ENCODE peak calls at places on chromosomes 11 and 22, in four cellular contexts. M is NCI-H1092, U is GM23338, N is GM23248. H is an unnamed sample.

GRCh38 chr22:50508897-50509296 is 873 bp downstream of the NCAPH2 start:
- DNase-seq in U (no peak), M (no peak), N (no peak), H (no peak)

GRCh38 chr22:37229805-37230672 is 14.0 kb downstream of the RAC2 start:
- DNase-seq in M (no peak), N (peak; percentile 90), U (no peak), H (no peak)

GRCh38 chr22:49855491-49855911 is 1.9 kb downstream of the ZBED4 start:
- DNase-seq in N (peak; percentile 36), M (no peak), U (no peak), H (no peak)

GRCh38 chr11:70397336-70397982 is 870 bp upstream of the CTTN start:
- DNase-seq in U (peak; percentile 44), M (peak; percentile 26), N (no peak), H (no peak)

GRCh38 chr22:27632451-27633295 is 168.9 kb downstream of the MN1 start:
- DNase-seq in N (no peak), M (no peak), U (no peak), H (no peak)

GRCh38 chr22:49329636-49330035 is 498.0 kb downstream of the BRD1 start:
- DNase-seq in U (no peak), M (no peak), N (no peak), H (no peak)

GRCh38 chr22:35921777-35922176 is 106.8 kb downstream of the RBFOX2 start:
- DNase-seq in U (peak; percentile 77), N (peak; percentile 95), M (peak; percentile 9), H (peak; percentile 55)

GRCh38 chr11:33387996-33388395 is 130.8 kb downstream of the HIPK3 start:
- DNase-seq in N (no peak), M (no peak), U (no peak), H (no peak)

GRCh38 chr11:10019906-10020682 is 273.9 kb downstream of the SBF2 start:
- DNase-seq in N (peak; percentile 5), U (peak; percentile 11), M (no peak), H (no peak)

GRCh38 chr11:68200639-68201038 is 12.5 kb downstream of the KMT5B start:
- DNase-seq in M (no peak), U (no peak), N (peak; percentile 93), H (no peak)

GRCh38 chr22:30015846-30016245 is 64.4 kb upstream of the HORMAD2 start:
- DNase-seq in N (peak; percentile 94), M (no peak), U (no peak), H (no peak)

GRCh38 chr22:25402160-25402500 is 162.3 kb upstream of the GRK3 start:
- DNase-seq in N (no peak), M (no peak), U (no peak), H (no peak)

GRCh38 chr22:19287076-19287724 is 4.3 kb downstream of the CLTCL1 start:
- DNase-seq in M (peak; percentile 80), U (peak; percentile 62), N (peak; percentile 16), H (peak; percentile 83)

GRCh38 chr11:80613630-80614029 is 1172.8 kb upstream of the TENM4 start:
- DNase-seq in U (no peak), M (no peak), N (no peak), H (no peak)

GRCh38 chr11:69943066-69943465 is 123.8 kb upstream of the FGF3 start:
- DNase-seq in U (peak; percentile 51), N (peak; percentile 25), M (no peak), H (no peak)

GRCh38 chr11:65315204-65315865 is 669 bp downstream of the CDC42EP2 start:
- DNase-seq in M (peak; percentile 87), N (peak; percentile 79), U (peak; percentile 94), H (peak; percentile 59)

GRCh38 chr11:45337583-45338360 is 51.6 kb upstream of the SYT13 start:
- DNase-seq in U (no peak), M (no peak), N (no peak), H (no peak)

GRCh38 chr11:80860632-80861031 is 1419.8 kb upstream of the TENM4 start:
- DNase-seq in U (no peak), N (peak; percentile 56), M (no peak), H (no peak)

GRCh38 chr22:37657590-37658132 is 862 bp upstream of the PDXP start:
- DNase-seq in U (peak; percentile 47), N (peak; percentile 64), M (no peak), H (no peak)

GRCh38 chr11:92527467-92527866 is 302.8 kb downstream of the FAT3 start:
- DNase-seq in U (no peak), N (peak; percentile 15), M (no peak), H (no peak)

GRCh38 chr22:29385748-29386147 is 2.6 kb downstream of the AP1B1 start:
- DNase-seq in U (no peak), M (no peak), N (no peak), H (no peak)

H was measured in COR-L47.